ENCODE peak calls at places on chromosome 11, in seven cellular contexts. One of them, this sample, is unnamed.
A peak's percentile ranks its signal among the peaks of the same experiment; 100 is the strongest.

GRCh38 chr11:115939726-115940421 is 435.7 kb upstream of the CADM1 start:
- DNase-seq in Right ventricle myocardium inferior: no peak
- DNase-seq in GM04503: no peak
- DNase-seq in lung microvascular endothelial cell: no peak
- DNase-seq in HTR-8/SVneo: no peak
- DNase-seq in mucosa of descending colon: no peak
- DNase-seq in GM12892: no peak
- DNase-seq in this sample: no peak

GRCh38 chr11:16001044-16001568 is 355.2 kb downstream of the SOX6 start:
- DNase-seq in Right ventricle myocardium inferior: no peak
- DNase-seq in GM04503: no peak
- DNase-seq in lung microvascular endothelial cell: no peak
- DNase-seq in HTR-8/SVneo: no peak
- DNase-seq in mucosa of descending colon: no peak
- DNase-seq in GM12892: no peak
- DNase-seq in this sample: no peak

GRCh38 chr11:17933710-17934109 is 79.1 kb downstream of the SERGEF start:
- DNase-seq in Right ventricle myocardium inferior: no peak
- DNase-seq in GM04503: no peak
- DNase-seq in lung microvascular endothelial cell: peak; percentile 5
- DNase-seq in HTR-8/SVneo: no peak
- DNase-seq in mucosa of descending colon: no peak
- DNase-seq in GM12892: no peak
- DNase-seq in this sample: no peak

GRCh38 chr11:33747969-33748368 is 11.7 kb upstream of the CD59 start:
- DNase-seq in Right ventricle myocardium inferior: no peak
- DNase-seq in GM04503: no peak
- DNase-seq in lung microvascular endothelial cell: peak; percentile 78
- DNase-seq in HTR-8/SVneo: no peak
- DNase-seq in mucosa of descending colon: no peak
- DNase-seq in GM12892: no peak
- DNase-seq in this sample: no peak

GRCh38 chr11:68653486-68654430 is 30.6 kb upstream of the GAL start:
- DNase-seq in Right ventricle myocardium inferior: no peak
- DNase-seq in GM04503: no peak
- DNase-seq in lung microvascular endothelial cell: no peak
- DNase-seq in HTR-8/SVneo: no peak
- DNase-seq in mucosa of descending colon: no peak
- DNase-seq in GM12892: no peak
- DNase-seq in this sample: no peak

GRCh38 chr11:73350908-73351636 is 25.1 kb upstream of the RELT start:
- DNase-seq in Right ventricle myocardium inferior: peak; percentile 68
- DNase-seq in GM04503: no peak
- DNase-seq in lung microvascular endothelial cell: peak; percentile 84
- DNase-seq in HTR-8/SVneo: peak; percentile 91
- DNase-seq in mucosa of descending colon: peak; percentile 45
- DNase-seq in GM12892: peak; percentile 78
- DNase-seq in this sample: peak; percentile 52

GRCh38 chr11:120391297-120391696 is 55.1 kb downstream of the ARHGEF12 start:
- DNase-seq in Right ventricle myocardium inferior: no peak
- DNase-seq in GM04503: no peak
- DNase-seq in lung microvascular endothelial cell: peak; percentile 88
- DNase-seq in HTR-8/SVneo: no peak
- DNase-seq in mucosa of descending colon: no peak
- DNase-seq in GM12892: no peak
- DNase-seq in this sample: no peak

GRCh38 chr11:35403765-35404396 is 15.5 kb downstream of the SLC1A2 start:
- DNase-seq in Right ventricle myocardium inferior: no peak
- DNase-seq in GM04503: no peak
- DNase-seq in lung microvascular endothelial cell: no peak
- DNase-seq in HTR-8/SVneo: no peak
- DNase-seq in mucosa of descending colon: no peak
- DNase-seq in GM12892: no peak
- DNase-seq in this sample: no peak

GRCh38 chr11:134519788-134520187 is 107.7 kb upstream of the B3GAT1 start:
- DNase-seq in Right ventricle myocardium inferior: no peak
- DNase-seq in GM04503: no peak
- DNase-seq in lung microvascular endothelial cell: no peak
- DNase-seq in HTR-8/SVneo: no peak
- DNase-seq in mucosa of descending colon: no peak
- DNase-seq in GM12892: no peak
- DNase-seq in this sample: no peak

GRCh38 chr11:102794382-102794781 is 3.6 kb downstream of the MMP1 start:
- DNase-seq in Right ventricle myocardium inferior: no peak
- DNase-seq in GM04503: no peak
- DNase-seq in lung microvascular endothelial cell: peak; percentile 60
- DNase-seq in HTR-8/SVneo: no peak
- DNase-seq in mucosa of descending colon: no peak
- DNase-seq in GM12892: no peak
- DNase-seq in this sample: no peak

GRCh38 chr11:115317428-115318185 is 186.6 kb downstream of the CADM1 start:
- DNase-seq in Right ventricle myocardium inferior: no peak
- DNase-seq in GM04503: no peak
- DNase-seq in lung microvascular endothelial cell: no peak
- DNase-seq in HTR-8/SVneo: no peak
- DNase-seq in mucosa of descending colon: no peak
- DNase-seq in GM12892: no peak
- DNase-seq in this sample: no peak

GRCh38 chr11:73295259-73295995 is 12.6 kb upstream of the ARHGEF17 start:
- DNase-seq in Right ventricle myocardium inferior: no peak
- DNase-seq in GM04503: peak; percentile 78
- DNase-seq in lung microvascular endothelial cell: peak; percentile 69
- DNase-seq in HTR-8/SVneo: peak; percentile 79
- DNase-seq in mucosa of descending colon: peak; percentile 82
- DNase-seq in GM12892: peak; percentile 65
- DNase-seq in this sample: no peak

GRCh38 chr11:134071766-134072403 is 3.0 kb downstream of the JAM3 start:
- DNase-seq in Right ventricle myocardium inferior: no peak
- DNase-seq in GM04503: no peak
- DNase-seq in lung microvascular endothelial cell: no peak
- DNase-seq in HTR-8/SVneo: no peak
- DNase-seq in mucosa of descending colon: no peak
- DNase-seq in GM12892: no peak
- DNase-seq in this sample: no peak

GRCh38 chr11:128920651-128921050 is 22.0 kb downstream of the TP53AIP1 start:
- DNase-seq in Right ventricle myocardium inferior: no peak
- DNase-seq in GM04503: no peak
- DNase-seq in lung microvascular endothelial cell: no peak
- DNase-seq in HTR-8/SVneo: no peak
- DNase-seq in mucosa of descending colon: no peak
- DNase-seq in GM12892: no peak
- DNase-seq in this sample: no peak

GRCh38 chr11:35418282-35418846 is 994 bp downstream of the SLC1A2 start:
- DNase-seq in Right ventricle myocardium inferior: no peak
- DNase-seq in GM04503: no peak
- DNase-seq in lung microvascular endothelial cell: no peak
- DNase-seq in HTR-8/SVneo: no peak
- DNase-seq in mucosa of descending colon: no peak
- DNase-seq in GM12892: no peak
- DNase-seq in this sample: no peak

GRCh38 chr11:35978891-35979290 is 35.0 kb downstream of the LDLRAD3 start:
- DNase-seq in Right ventricle myocardium inferior: no peak
- DNase-seq in GM04503: no peak
- DNase-seq in lung microvascular endothelial cell: peak; percentile 68
- DNase-seq in HTR-8/SVneo: no peak
- DNase-seq in mucosa of descending colon: no peak
- DNase-seq in GM12892: no peak
- DNase-seq in this sample: no peak

GRCh38 chr11:25242928-25243327 is 746.1 kb downstream of the LUZP2 start:
- DNase-seq in Right ventricle myocardium inferior: no peak
- DNase-seq in GM04503: no peak
- DNase-seq in lung microvascular endothelial cell: no peak
- DNase-seq in HTR-8/SVneo: no peak
- DNase-seq in mucosa of descending colon: no peak
- DNase-seq in GM12892: no peak
- DNase-seq in this sample: no peak

GRCh38 chr11:46247090-46247489 is 30.4 kb upstream of the CREB3L1 start:
- DNase-seq in Right ventricle myocardium inferior: no peak
- DNase-seq in GM04503: no peak
- DNase-seq in lung microvascular endothelial cell: no peak
- DNase-seq in HTR-8/SVneo: no peak
- DNase-seq in mucosa of descending colon: no peak
- DNase-seq in GM12892: no peak
- DNase-seq in this sample: peak; percentile 14

GRCh38 chr11:92269021-92269420 is 44.4 kb downstream of the FAT3 start:
- DNase-seq in Right ventricle myocardium inferior: no peak
- DNase-seq in GM04503: peak; percentile 66
- DNase-seq in lung microvascular endothelial cell: no peak
- DNase-seq in HTR-8/SVneo: peak; percentile 50
- DNase-seq in mucosa of descending colon: no peak
- DNase-seq in GM12892: no peak
- DNase-seq in this sample: no peak

GRCh38 chr11:18493310-18493709 is 33.4 kb downstream of the TSG101 start:
- DNase-seq in Right ventricle myocardium inferior: no peak
- DNase-seq in GM04503: no peak
- DNase-seq in lung microvascular endothelial cell: no peak
- DNase-seq in HTR-8/SVneo: no peak
- DNase-seq in mucosa of descending colon: no peak
- DNase-seq in GM12892: no peak
- DNase-seq in this sample: no peak

GRCh38 chr11:125448136-125448535 is 47.9 kb downstream of the FEZ1 start:
- DNase-seq in Right ventricle myocardium inferior: no peak
- DNase-seq in GM04503: no peak
- DNase-seq in lung microvascular endothelial cell: no peak
- DNase-seq in HTR-8/SVneo: no peak
- DNase-seq in mucosa of descending colon: no peak
- DNase-seq in GM12892: no peak
- DNase-seq in this sample: no peak

GRCh38 chr11:64358907-64359711 is at the start of gene RPS6KA4:
- DNase-seq in Right ventricle myocardium inferior: peak; percentile 75
- DNase-seq in GM04503: no peak
- DNase-seq in lung microvascular endothelial cell: peak; percentile 71
- DNase-seq in HTR-8/SVneo: no peak
- DNase-seq in mucosa of descending colon: peak; percentile 82
- DNase-seq in GM12892: peak; percentile 94
- DNase-seq in this sample: no peak

GRCh38 chr11:5596611-5597201 is at the start of gene TRIM6:
- DNase-seq in Right ventricle myocardium inferior: peak; percentile 76
- DNase-seq in GM04503: no peak
- DNase-seq in lung microvascular endothelial cell: peak; percentile 15
- DNase-seq in HTR-8/SVneo: peak; percentile 56
- DNase-seq in mucosa of descending colon: peak; percentile 63
- DNase-seq in GM12892: no peak
- DNase-seq in this sample: no peak

GRCh38 chr11:56624661-56625110 is 10.0 kb upstream of the OR5M1 start:
- DNase-seq in Right ventricle myocardium inferior: no peak
- DNase-seq in GM04503: peak; percentile 4
- DNase-seq in lung microvascular endothelial cell: peak; percentile 0
- DNase-seq in HTR-8/SVneo: peak; percentile 12
- DNase-seq in mucosa of descending colon: no peak
- DNase-seq in GM12892: no peak
- DNase-seq in this sample: no peak

GRCh38 chr11:118156531-118157185 is 4.0 kb upstream of the SCN4B start:
- DNase-seq in Right ventricle myocardium inferior: peak; percentile 71
- DNase-seq in GM04503: no peak
- DNase-seq in lung microvascular endothelial cell: no peak
- DNase-seq in HTR-8/SVneo: no peak
- DNase-seq in mucosa of descending colon: no peak
- DNase-seq in GM12892: no peak
- DNase-seq in this sample: no peak

GRCh38 chr11:110134120-110134519 is 40.9 kb downstream of the ZC3H12C start:
- DNase-seq in Right ventricle myocardium inferior: no peak
- DNase-seq in GM04503: no peak
- DNase-seq in lung microvascular endothelial cell: no peak
- DNase-seq in HTR-8/SVneo: no peak
- DNase-seq in mucosa of descending colon: no peak
- DNase-seq in GM12892: no peak
- DNase-seq in this sample: no peak

GRCh38 chr11:129719037-129719436 is 96.6 kb upstream of the TMEM45B start:
- DNase-seq in Right ventricle myocardium inferior: no peak
- DNase-seq in GM04503: no peak
- DNase-seq in lung microvascular endothelial cell: no peak
- DNase-seq in HTR-8/SVneo: no peak
- DNase-seq in mucosa of descending colon: no peak
- DNase-seq in GM12892: no peak
- DNase-seq in this sample: no peak

GRCh38 chr11:32931605-32932004 is 39.0 kb downstream of the QSER1 start:
- DNase-seq in Right ventricle myocardium inferior: no peak
- DNase-seq in GM04503: no peak
- DNase-seq in lung microvascular endothelial cell: no peak
- DNase-seq in HTR-8/SVneo: no peak
- DNase-seq in mucosa of descending colon: no peak
- DNase-seq in GM12892: no peak
- DNase-seq in this sample: no peak

GRCh38 chr11:115528217-115528616 is 24.0 kb upstream of the CADM1 start:
- DNase-seq in Right ventricle myocardium inferior: no peak
- DNase-seq in GM04503: no peak
- DNase-seq in lung microvascular endothelial cell: no peak
- DNase-seq in HTR-8/SVneo: no peak
- DNase-seq in mucosa of descending colon: no peak
- DNase-seq in GM12892: no peak
- DNase-seq in this sample: no peak

GRCh38 chr11:107612445-107612844 is 21.5 kb downstream of the ELMOD1 start:
- DNase-seq in Right ventricle myocardium inferior: no peak
- DNase-seq in GM04503: no peak
- DNase-seq in lung microvascular endothelial cell: no peak
- DNase-seq in HTR-8/SVneo: no peak
- DNase-seq in mucosa of descending colon: no peak
- DNase-seq in GM12892: no peak
- DNase-seq in this sample: no peak